ENCODE peak calls at places on chromosomes 1 and 21, in five cellular contexts. J is psoas muscle, V is heart left ventricle, Q is thoracic aorta, M is Karpas-422. K is an unnamed sample.

GRCh38 chr1:93353286-93353685 is 7.6 kb downstream of the DR1 start:
- DNase-seq in Q (no peak), J (no peak), V (no peak), M (no peak), K (peak; percentile 69)

GRCh38 chr1:105632342-105633196 is 1423.9 kb upstream of the PRMT6 start:
- DNase-seq in V (no peak), Q (no peak), M (no peak), J (no peak), K (peak; percentile 25)

GRCh38 chr1:180176965-180177364 is 22.3 kb downstream of the QSOX1 start:
- DNase-seq in Q (no peak), V (no peak), M (no peak), J (no peak), K (no peak)

GRCh38 chr21:14685568-14685967 is 139.5 kb upstream of the SAMSN1 start:
- DNase-seq in J (no peak), Q (no peak), M (peak; percentile 42), V (no peak), K (no peak)

GRCh38 chr1:86448670-86449069 is 20.1 kb upstream of the CLCA1 start:
- DNase-seq in Q (no peak), V (no peak), J (no peak), M (no peak), K (no peak)

GRCh38 chr1:189775343-189775742 is 702.3 kb downstream of the BRINP3 start:
- DNase-seq in M (no peak), J (no peak), Q (no peak), V (no peak), K (peak; percentile 87)

GRCh38 chr1:173002891-173003582 is 47.7 kb downstream of the TNFSF18 start:
- DNase-seq in Q (no peak), J (no peak), M (no peak), V (no peak), K (peak; percentile 64)

GRCh38 chr1:60133848-60134247 is 60.3 kb upstream of the C1orf87 start:
- DNase-seq in V (no peak), J (no peak), M (no peak), Q (no peak), K (peak; percentile 54)

GRCh38 chr1:231684333-231685244 is 58.0 kb downstream of the DISC1 start:
- DNase-seq in Q (no peak), M (no peak), J (peak; percentile 21), V (no peak), K (no peak)

GRCh38 chr1:216705686-216706085 is 17.5 kb downstream of the ESRRG start:
- DNase-seq in J (no peak), V (peak; percentile 26), Q (no peak), M (no peak), K (no peak)

GRCh38 chr1:240426056-240426455 is 185.9 kb downstream of the GREM2 start:
- DNase-seq in V (no peak), M (no peak), J (no peak), Q (no peak), K (no peak)

GRCh38 chr1:151829352-151830046 is 2.1 kb downstream of the RORC start:
- DNase-seq in M (no peak), Q (no peak), V (no peak), J (no peak), K (no peak)

GRCh38 chr1:234242091-234242490 is 131.2 kb upstream of the COA6 start:
- DNase-seq in Q (no peak), V (no peak), M (no peak), J (no peak), K (no peak)

GRCh38 chr1:248277876-248278275 is at the start of gene OR2T33:
- DNase-seq in M (no peak), Q (no peak), J (no peak), V (no peak), K (no peak)

GRCh38 chr1:186078245-186078644 is 296.8 kb downstream of the TPR start:
- DNase-seq in J (no peak), V (no peak), Q (no peak), M (no peak), K (peak; percentile 57)

GRCh38 chr1:47901001-47901575 is 96.1 kb downstream of the TRABD2B start:
- DNase-seq in M (no peak), Q (no peak), V (no peak), J (no peak), K (no peak)

GRCh38 chr21:45549670-45550463 is 7.6 kb upstream of the SLC19A1 start:
- DNase-seq in V (peak; percentile 29), M (no peak), J (no peak), Q (no peak), K (no peak)

GRCh38 chr1:205926636-205927035 is 16.6 kb downstream of the SLC26A9 start:
- DNase-seq in J (no peak), M (no peak), Q (no peak), V (no peak), K (no peak)

GRCh38 chr21:46096997-46097825 is 701 bp upstream of the COL6A2 start:
- DNase-seq in Q (no peak), V (peak; percentile 43), M (no peak), J (peak; percentile 17), K (no peak)

DNA sequence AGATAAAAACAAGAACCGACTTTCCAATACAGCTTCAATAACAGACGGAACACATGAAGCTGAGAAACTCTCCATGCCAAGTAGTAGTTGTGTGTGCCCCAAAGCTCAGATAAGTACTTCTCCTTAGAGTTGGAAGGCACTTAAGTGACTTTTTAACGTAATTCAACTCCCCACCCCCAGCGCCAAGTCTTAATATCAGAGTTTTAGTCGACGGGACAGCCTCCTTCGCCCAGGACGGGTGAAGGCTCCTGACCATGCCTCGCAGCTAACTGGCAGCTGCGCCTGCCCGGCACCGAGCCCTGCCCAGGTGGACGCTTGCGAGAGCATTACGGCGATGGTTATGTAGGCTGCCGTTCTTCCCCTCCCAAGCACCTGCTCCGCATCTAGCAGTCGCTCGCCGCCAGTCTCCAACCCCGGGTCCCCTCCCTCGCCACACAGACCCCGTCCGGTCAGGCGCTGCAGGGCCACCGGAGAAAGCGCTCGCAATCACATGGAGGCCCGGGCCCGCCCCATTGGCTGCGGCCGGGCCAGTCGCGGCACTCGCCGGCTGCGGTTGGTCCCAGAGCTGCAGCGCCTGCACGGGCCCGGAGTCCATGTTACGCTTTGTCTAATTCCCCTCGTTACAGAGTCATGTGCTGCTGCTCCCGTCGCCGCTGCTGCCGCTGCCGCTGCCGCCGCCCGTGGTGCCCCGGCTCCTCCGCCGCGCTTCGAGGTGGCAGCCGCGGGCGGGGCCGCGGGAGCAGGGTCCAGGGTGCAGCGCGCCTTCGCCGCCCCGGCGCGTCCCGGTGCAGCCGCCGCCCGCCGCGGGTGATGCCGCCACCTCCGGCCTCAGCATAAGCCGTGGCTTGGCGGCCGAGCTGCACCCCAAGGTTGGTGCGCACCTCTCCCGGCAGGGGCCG is at the start of gene LRRC8D:
- DNase-seq in Q (no peak), J (peak; percentile 85), V (peak; percentile 91), M (peak; percentile 90), K (peak; percentile 95)
- H3K4me1 ChIP-seq in Q (peaks cover 13% of the 10 kb centered on the region), J (peaks cover 12% of the 10 kb centered on the region), V (peaks cover 19% of the 10 kb centered on the region), M (peaks cover 23% of the 10 kb centered on the region), K (peaks cover 28% of the 10 kb centered on the region)

GRCh38 chr21:29654203-29654602 is 285.6 kb downstream of the GRIK1 start:
- DNase-seq in M (no peak), Q (no peak), J (no peak), V (no peak), K (no peak)

GRCh38 chr21:29656504-29657227 is 283.1 kb downstream of the GRIK1 start:
- DNase-seq in M (no peak), V (no peak), J (no peak), Q (no peak), K (peak; percentile 19)

GRCh38 chr21:29655577-29655976 is 284.2 kb downstream of the GRIK1 start:
- DNase-seq in V (no peak), J (no peak), Q (no peak), M (no peak), K (no peak)

GRCh38 chr21:29657228-29657989 is 282.4 kb downstream of the GRIK1 start:
- DNase-seq in Q (no peak), M (no peak), V (no peak), J (no peak), K (no peak)

GRCh38 chr21:29654855-29655254 is 284.9 kb downstream of the GRIK1 start:
- DNase-seq in Q (no peak), J (no peak), V (no peak), M (no peak), K (no peak)
- H3K4me1 ChIP-seq in Q (peaks cover 8% of the 10 kb centered on the region), J (no peaks in the 10 kb centered on the region), V (no peaks in the 10 kb centered on the region), M (no peaks in the 10 kb centered on the region), K (peaks cover 6% of the 10 kb centered on the region)

DNA sequence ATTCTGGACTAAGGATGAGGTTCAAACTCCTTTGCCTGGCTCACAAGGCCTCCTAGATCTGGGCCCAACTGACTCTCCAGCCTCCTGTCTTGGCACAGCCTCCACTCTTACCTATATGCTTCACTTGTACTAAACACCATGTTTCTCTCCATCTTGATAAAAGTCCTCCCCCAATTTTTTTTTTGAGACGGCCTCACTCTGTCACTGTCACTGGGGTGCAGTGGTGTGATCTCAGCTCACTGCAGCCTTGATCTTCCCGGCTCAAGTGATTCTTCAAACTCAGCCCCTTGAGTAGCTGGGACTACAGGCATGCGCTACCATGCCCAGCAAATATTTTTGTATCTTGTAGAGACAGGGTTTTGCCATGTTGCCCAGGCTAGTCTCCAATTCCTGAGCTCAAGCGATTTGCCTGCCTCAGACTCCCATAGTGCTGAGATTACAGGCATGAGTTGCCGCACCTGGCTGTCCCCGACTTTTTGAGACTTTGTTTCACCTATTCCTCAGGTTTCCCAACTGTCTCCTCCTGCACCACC is 39.7 kb downstream of the CD34 start:
- DNase-seq in J (no peak), V (no peak), Q (no peak), M (peak; percentile 71), K (no peak)
- H3K4me1 ChIP-seq in J (peaks cover 27% of the 10 kb centered on the region), V (peaks cover 28% of the 10 kb centered on the region), Q (peaks cover 50% of the 10 kb centered on the region), M (peaks cover 87% of the 10 kb centered on the region), K (peaks cover 8% of the 10 kb centered on the region)

GRCh38 chr1:13751985-13752384 is 52.0 kb downstream of the PRDM2 start:
- DNase-seq in M (no peak), Q (no peak), J (no peak), V (no peak), K (no peak)
- H3K4me1 ChIP-seq in M (peaks cover 74% of the 10 kb centered on the region), Q (peaks cover 60% of the 10 kb centered on the region), J (peaks cover 70% of the 10 kb centered on the region), V (peaks cover 45% of the 10 kb centered on the region), K (peaks cover 51% of the 10 kb centered on the region)

GRCh38 chr1:56570924-56571372 is 8.4 kb downstream of the PLPP3 start:
- DNase-seq in Q (no peak), V (no peak), M (no peak), J (no peak), K (no peak)

GRCh38 chr1:56569661-56570060 is 9.7 kb downstream of the PLPP3 start:
- DNase-seq in M (no peak), Q (no peak), V (no peak), J (no peak), K (no peak)

GRCh38 chr1:56573311-56573710 is 6.1 kb downstream of the PLPP3 start:
- DNase-seq in M (no peak), J (no peak), Q (no peak), V (peak; percentile 44), K (peak; percentile 47)

GRCh38 chr1:56574794-56575193 is 4.6 kb downstream of the PLPP3 start:
- DNase-seq in M (no peak), Q (no peak), V (no peak), J (no peak), K (no peak)

DNA sequence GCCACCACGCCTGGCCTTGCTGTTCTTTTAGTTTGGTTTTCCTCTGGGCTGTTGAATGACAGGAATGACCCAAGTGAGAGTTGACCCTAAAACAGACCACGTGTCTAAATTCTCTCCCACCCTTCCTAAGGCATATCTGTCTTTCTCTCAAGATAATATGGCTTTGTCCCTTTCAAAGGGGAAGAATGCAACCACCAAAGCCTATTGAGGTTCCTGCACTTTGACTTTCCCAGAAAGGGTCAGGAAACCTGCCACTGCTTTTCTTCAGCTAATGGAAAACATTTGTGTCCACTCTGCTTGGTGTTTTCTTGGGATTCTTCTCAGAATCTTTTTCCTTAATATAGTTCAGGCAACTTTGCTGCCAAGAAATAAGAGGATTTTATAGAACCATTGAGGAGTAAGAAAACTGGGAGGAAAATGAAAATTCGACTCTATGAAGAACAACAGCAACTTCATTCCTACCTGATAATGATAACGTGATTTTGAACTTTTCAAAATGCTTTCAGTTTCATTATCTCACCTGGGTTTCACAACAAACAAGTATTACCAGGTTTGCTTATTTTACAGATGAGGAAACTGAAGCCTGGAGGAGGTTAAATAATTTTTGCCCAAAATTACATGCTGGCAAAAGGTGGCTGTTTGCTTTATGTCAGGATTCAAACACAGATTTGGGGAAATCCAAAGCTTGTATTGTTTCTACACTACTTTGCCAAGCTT is 6.9 kb downstream of the PLPP3 start:
- DNase-seq in Q (no peak), M (no peak), J (no peak), V (no peak), K (no peak)
- H3K4me1 ChIP-seq in Q (peaks cover 56% of the 10 kb centered on the region), M (peaks cover 34% of the 10 kb centered on the region), J (peaks cover 62% of the 10 kb centered on the region), V (peaks cover 60% of the 10 kb centered on the region), K (peaks cover 61% of the 10 kb centered on the region)